ENCODE peak calls at places on chromosomes 12 and 14, in six cellular contexts. D is fibroblast of lung, H is lung, R is aorta, Z is Caco-2, I is heart left ventricle. N is an unnamed sample.

GRCh38 chr14:26595922-26596721 is 1.7 kb downstream of the NOVA1 start:
- DNase-seq in D (peak; percentile 19), H (no peak), R (no peak), Z (no peak), I (no peak), N (no peak)

GRCh38 chr12:47993491-47993890 is 10.8 kb downstream of the COL2A1 start:
- DNase-seq in D (no peak), H (no peak), R (peak; percentile 24), Z (no peak), I (no peak), N (no peak)

GRCh38 chr14:56195727-56196126 is 77.5 kb downstream of the PELI2 start:
- DNase-seq in D (peak; percentile 83), H (no peak), R (no peak), Z (no peak), I (peak; percentile 42), N (peak; percentile 14)

GRCh38 chr14:24436355-24437019 is 6.1 kb downstream of the SDR39U1 start:
- DNase-seq in D (peak; percentile 61), H (no peak), R (no peak), Z (peak; percentile 65), I (no peak), N (peak; percentile 40)

GRCh38 chr12:70443274-70443673 is 77.2 kb downstream of the KCNMB4 start:
- DNase-seq in D (peak; percentile 58), H (no peak), R (no peak), Z (no peak), I (no peak), N (no peak)

GRCh38 chr14:24376448-24377070 is 8.6 kb downstream of the NFATC4 start:
- DNase-seq in D (no peak), H (no peak), R (no peak), Z (no peak), I (no peak), N (no peak)

GRCh38 chr12:97960741-97961608 is 498.4 kb downstream of the RMST start:
- DNase-seq in D (peak; percentile 2), H (peak; percentile 36), R (no peak), Z (peak; percentile 43), I (no peak), N (peak; percentile 58)

GRCh38 chr12:100156731-100157426 is 14.2 kb upstream of the BLTP3B start:
- DNase-seq in D (no peak), H (no peak), R (no peak), Z (no peak), I (no peak), N (no peak)

GRCh38 chr12:79988368-79988767 is 53.5 kb upstream of the PPP1R12A start:
- DNase-seq in D (peak; percentile 81), H (no peak), R (no peak), Z (no peak), I (no peak), N (no peak)

GRCh38 chr12:8742501-8742900 is 44.7 kb downstream of the RIMKLB start:
- DNase-seq in D (peak; percentile 83), H (no peak), R (no peak), Z (no peak), I (no peak), N (no peak)

GRCh38 chr12:99498756-99499155 is 148.8 kb upstream of the GARIN6 start:
- DNase-seq in D (peak; percentile 94), H (no peak), R (no peak), Z (no peak), I (no peak), N (no peak)

GRCh38 chr12:110921262-110921661 is 883 bp upstream of the MYL2 start:
- DNase-seq in D (peak; percentile 76), H (no peak), R (no peak), Z (no peak), I (no peak), N (no peak)

GRCh38 chr12:67593871-67594330 is 54.6 kb upstream of the DYRK2 start:
- DNase-seq in D (no peak), H (no peak), R (no peak), Z (no peak), I (no peak), N (no peak)

GRCh38 chr14:24051162-24051788 is 534 bp upstream of the CARMIL3 start:
- DNase-seq in D (no peak), H (no peak), R (no peak), Z (no peak), I (peak; percentile 38), N (peak; percentile 23)

GRCh38 chr12:82968644-82969339 is 282.1 kb downstream of the TMTC2 start:
- DNase-seq in D (no peak), H (no peak), R (no peak), Z (no peak), I (no peak), N (no peak)

GRCh38 chr14:53432378-53432802 is 279.3 kb upstream of the DDHD1 start:
- DNase-seq in D (peak; percentile 39), H (no peak), R (no peak), Z (peak; percentile 70), I (no peak), N (peak; percentile 56)

GRCh38 chr12:86948851-86949250 is 692.7 kb upstream of the MGAT4C start:
- DNase-seq in D (peak; percentile 2), H (no peak), R (no peak), Z (no peak), I (no peak), N (no peak)

GRCh38 chr12:47270782-47271664 is 191.3 kb upstream of the AMIGO2 start:
- DNase-seq in D (peak; percentile 97), H (no peak), R (no peak), Z (no peak), I (no peak), N (no peak)

GRCh38 chr14:99968156-99968920 is 96.9 kb upstream of the EVL start:
- DNase-seq in D (peak; percentile 96), H (no peak), R (no peak), Z (no peak), I (no peak), N (no peak)

GRCh38 chr14:100662850-100663527 is 63.7 kb upstream of the DLK1 start:
- DNase-seq in D (peak; percentile 43), H (peak; percentile 70), R (peak; percentile 87), Z (peak; percentile 74), I (peak; percentile 71), N (peak; percentile 69)

GRCh38 chr12:42017036-42017435 is 127.6 kb downstream of the GXYLT1 start:
- DNase-seq in D (no peak), H (no peak), R (no peak), Z (no peak), I (no peak), N (no peak)

GRCh38 chr14:100381386-100382105 is 58.4 kb downstream of the SLC25A47 start:
- DNase-seq in D (peak; percentile 45), H (no peak), R (no peak), Z (no peak), I (no peak), N (peak; percentile 43)

GRCh38 chr14:69303086-69303485 is 43.1 kb downstream of the GALNT16 start:
- DNase-seq in D (no peak), H (no peak), R (peak; percentile 17), Z (no peak), I (no peak), N (no peak)

GRCh38 chr12:9388379-9388778 is 180.2 kb upstream of the PZP start:
- DNase-seq in D (no peak), H (no peak), R (no peak), Z (no peak), I (no peak), N (no peak)

GRCh38 chr12:12353807-12354206 is 3.1 kb upstream of the BORCS5 start:
- DNase-seq in D (no peak), H (no peak), R (no peak), Z (no peak), I (no peak), N (no peak)

GRCh38 chr12:12356467-12356885 is 402 bp upstream of the BORCS5 start:
- DNase-seq in D (no peak), H (no peak), R (no peak), Z (no peak), I (no peak), N (no peak)

GRCh38 chr12:12357697-12358476 is 1.0 kb downstream of the BORCS5 start:
- DNase-seq in D (peak; percentile 44), H (no peak), R (no peak), Z (no peak), I (no peak), N (no peak)

GRCh38 chr12:12356886-12357696 is at the start of gene BORCS5:
- DNase-seq in D (peak; percentile 90), H (peak; percentile 98), R (peak; percentile 99), Z (peak; percentile 99), I (peak; percentile 98), N (peak; percentile 98)

GRCh38 chr12:12358528-12358927 is 1.6 kb downstream of the BORCS5 start:
- DNase-seq in D (no peak), H (no peak), R (no peak), Z (no peak), I (no peak), N (no peak)
- H3K4me3 ChIP-seq in D (peak overlapping the region; percentile 87), H (no peak overlapping the region), R (peak overlapping the region; percentile 59), Z (peak overlapping the region; percentile 86), I (no peak overlapping the region), N (no peak overlapping the region)

GRCh38 chr14:104775073-104775489 is 20.5 kb downstream of the AKT1 start:
- DNase-seq in D (no peak), H (no peak), R (no peak), Z (no peak), I (no peak), N (peak; percentile 91)
- H3K36me3 ChIP-seq in D (peaks cover 40% of the 10 kb centered on the region), H (peaks cover 79% of the 10 kb centered on the region), R (no peaks in the 10 kb centered on the region), Z (peaks cover 7% of the 10 kb centered on the region), I (peaks cover 79% of the 10 kb centered on the region), N (peaks cover 22% of the 10 kb centered on the region)

GRCh38 chr12:54001283-54002187 is 1.6 kb downstream of the HOXC9 start:
- DNase-seq in D (no peak), H (no peak), R (no peak), Z (no peak), I (no peak), N (no peak)

GRCh38 chr12:54002915-54003339 is 3.0 kb downstream of the HOXC9 start:
- DNase-seq in D (no peak), H (no peak), R (no peak), Z (no peak), I (no peak), N (no peak)

GRCh38 chr12:54000774-54001114 is 783 bp downstream of the HOXC9 start:
- DNase-seq in D (no peak), H (no peak), R (no peak), Z (no peak), I (no peak), N (no peak)

GRCh38 chr12:54003625-54004024 is 3.7 kb downstream of the HOXC9 start:
- DNase-seq in D (no peak), H (no peak), R (no peak), Z (no peak), I (no peak), N (no peak)

GRCh38 chr12:54002278-54002914 is 2.4 kb downstream of the HOXC9 start:
- DNase-seq in D (no peak), H (no peak), R (no peak), Z (no peak), I (no peak), N (no peak)
- H3K27me3 ChIP-seq in D (peaks cover 78% of the 10 kb centered on the region), H (peaks cover 5% of the 10 kb centered on the region), R (no peaks in the 10 kb centered on the region), Z (no peaks in the 10 kb centered on the region), I (peaks cover 98% of the 10 kb centered on the region), N (peaks cover 83% of the 10 kb centered on the region)

DNA sequence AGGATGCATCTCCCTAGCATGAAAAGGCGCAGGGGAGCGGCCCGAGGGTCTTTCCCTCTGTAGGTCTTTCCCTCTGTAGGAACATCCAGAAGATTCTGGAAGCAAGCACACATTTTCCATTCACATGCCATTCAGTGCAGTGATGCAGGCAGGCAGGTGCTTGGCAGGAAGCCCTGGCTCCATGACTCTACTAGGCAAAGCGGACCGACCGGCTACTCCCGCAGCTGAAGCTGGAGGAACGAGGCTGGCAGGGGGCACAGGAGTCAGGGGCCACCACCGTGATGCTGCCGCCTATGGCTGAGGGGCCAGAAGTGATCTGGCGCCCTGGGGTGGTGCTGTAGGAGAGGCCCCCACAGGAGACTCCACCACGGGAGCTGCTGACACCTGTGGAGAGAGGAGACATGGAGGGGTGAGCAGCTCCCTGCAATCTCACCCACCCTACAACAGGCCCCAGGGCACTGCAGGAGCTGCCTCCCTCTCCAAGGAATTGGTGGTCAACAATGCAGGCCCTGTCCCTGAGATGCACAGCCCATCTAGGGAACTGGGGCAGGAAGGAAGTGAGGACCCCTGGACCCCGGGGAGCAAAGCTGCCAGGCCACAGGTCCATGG is 6.5 kb downstream of the KRT85 start:
- DNase-seq in D (no peak), H (no peak), R (peak; percentile 65), Z (no peak), I (no peak), N (peak; percentile 89)
- H3K4me3 ChIP-seq in D (no peak overlapping the region), H (no peak overlapping the region), R (no peak overlapping the region), Z (no peak overlapping the region), I (no peak overlapping the region), N (no peak overlapping the region)

N was measured in thyroid gland.